ENCODE peak calls at places on chromosomes 7 and 10, in six cellular contexts. One of them, this sample, is unnamed.

GRCh38 chr10:7541137-7542087 is 125.4 kb downstream of the ITIH5 start:
- DNase-seq in HCT116: no peak
- DNase-seq in SK-N-SH: no peak
- DNase-seq in HepG2: peak; percentile 93
- DNase-seq in GM23338: peak; percentile 69
- DNase-seq in suprapubic skin: peak; percentile 77
- DNase-seq in this sample: peak; percentile 48

GRCh38 chr7:131826960-131827359 is 270.5 kb upstream of the PODXL start:
- DNase-seq in HepG2: no peak
- DNase-seq in SK-N-SH: no peak
- DNase-seq in HCT116: no peak
- DNase-seq in suprapubic skin: no peak
- DNase-seq in GM23338: peak; percentile 59
- DNase-seq in this sample: no peak

GRCh38 chr7:159272739-159273138 is 128.1 kb upstream of the VIPR2 start:
- DNase-seq in HCT116: no peak
- DNase-seq in GM23338: no peak
- DNase-seq in HepG2: no peak
- DNase-seq in SK-N-SH: no peak
- DNase-seq in suprapubic skin: no peak
- DNase-seq in this sample: no peak

GRCh38 chr10:101272229-101272868 is 43.1 kb upstream of the LBX1 start:
- DNase-seq in SK-N-SH: peak; percentile 83
- DNase-seq in suprapubic skin: no peak
- DNase-seq in HepG2: peak; percentile 48
- DNase-seq in GM23338: peak; percentile 90
- DNase-seq in HCT116: peak; percentile 69
- DNase-seq in this sample: peak; percentile 61

GRCh38 chr10:31896972-31897384 is 31.7 kb downstream of the ARHGAP12 start:
- DNase-seq in HCT116: peak; percentile 48
- DNase-seq in GM23338: no peak
- DNase-seq in SK-N-SH: no peak
- DNase-seq in suprapubic skin: no peak
- DNase-seq in HepG2: no peak
- DNase-seq in this sample: no peak

GRCh38 chr10:71265201-71265575 is 52.8 kb downstream of the UNC5B start:
- DNase-seq in HepG2: no peak
- DNase-seq in HCT116: no peak
- DNase-seq in GM23338: no peak
- DNase-seq in SK-N-SH: no peak
- DNase-seq in suprapubic skin: no peak
- DNase-seq in this sample: no peak

GRCh38 chr10:19847321-19847720 is 31.1 kb downstream of the PLXDC2 start:
- DNase-seq in HepG2: no peak
- DNase-seq in HCT116: no peak
- DNase-seq in SK-N-SH: no peak
- DNase-seq in suprapubic skin: no peak
- DNase-seq in GM23338: peak; percentile 21
- DNase-seq in this sample: no peak

GRCh38 chr10:119503821-119504220 is 38.7 kb downstream of the RGS10 start:
- DNase-seq in HepG2: no peak
- DNase-seq in HCT116: no peak
- DNase-seq in suprapubic skin: no peak
- DNase-seq in SK-N-SH: no peak
- DNase-seq in GM23338: no peak
- DNase-seq in this sample: no peak

GRCh38 chr7:66267249-66267648 is 62.1 kb downstream of the TPST1 start:
- DNase-seq in SK-N-SH: no peak
- DNase-seq in HCT116: no peak
- DNase-seq in HepG2: no peak
- DNase-seq in suprapubic skin: no peak
- DNase-seq in GM23338: no peak
- DNase-seq in this sample: no peak

GRCh38 chr10:51047857-51048256 is 26.4 kb upstream of the PRKG1 start:
- DNase-seq in GM23338: no peak
- DNase-seq in HCT116: no peak
- DNase-seq in SK-N-SH: no peak
- DNase-seq in suprapubic skin: no peak
- DNase-seq in HepG2: no peak
- DNase-seq in this sample: no peak
- TF ChIP-seq CTCF in GM23338: no peak
- TF ChIP-seq CTCF in HCT116: no peak
- TF ChIP-seq CTCF in SK-N-SH: peak; percentile 33
- TF ChIP-seq CTCF in suprapubic skin: no peak
- TF ChIP-seq CTCF in HepG2: no peak
- TF ChIP-seq CTCF in this sample: no peak

GRCh38 chr10:103504181-103504783 is 10.8 kb downstream of the NEURL1 start:
- DNase-seq in GM23338: no peak
- DNase-seq in SK-N-SH: peak; percentile 27
- DNase-seq in HCT116: peak; percentile 61
- DNase-seq in suprapubic skin: no peak
- DNase-seq in HepG2: peak; percentile 89
- DNase-seq in this sample: no peak
- TF ChIP-seq POLR2AphosphoS5 in GM23338: no peak
- TF ChIP-seq POLR2AphosphoS5 in SK-N-SH: peak; percentile 75
- TF ChIP-seq POLR2AphosphoS5 in HCT116: peak; percentile 29
- TF ChIP-seq POLR2AphosphoS5 in suprapubic skin: no peak
- TF ChIP-seq POLR2AphosphoS5 in HepG2: no peak
- TF ChIP-seq POLR2AphosphoS5 in this sample: peak; percentile 11

DNA sequence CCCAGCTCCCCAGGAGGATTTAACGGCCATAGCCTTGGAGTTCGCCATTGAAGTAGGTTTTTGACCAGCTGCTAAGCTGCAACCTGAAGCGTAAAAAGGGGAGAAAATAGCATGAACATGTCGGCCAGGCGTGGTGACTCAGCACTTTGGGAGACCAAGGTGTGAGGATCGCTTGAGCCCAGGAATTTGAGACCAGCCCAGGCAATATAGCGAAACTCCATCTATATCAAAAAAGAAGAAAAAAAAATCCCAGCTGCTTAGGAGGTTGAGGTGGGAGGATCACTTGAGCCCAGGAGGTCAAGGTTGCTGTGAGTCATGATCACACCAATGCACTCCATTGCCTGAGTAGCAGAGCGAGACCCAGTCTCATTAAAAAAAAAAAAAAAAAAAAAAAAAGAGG is 32.2 kb upstream of the MCU start:
- DNase-seq in GM23338: peak; percentile 31
- DNase-seq in HCT116: no peak
- DNase-seq in suprapubic skin: no peak
- DNase-seq in SK-N-SH: no peak
- DNase-seq in HepG2: peak; percentile 28
- DNase-seq in this sample: no peak
- H3K27ac ChIP-seq in GM23338: no peak overlapping the region
- H3K27ac ChIP-seq in HCT116: no peak overlapping the region
- H3K27ac ChIP-seq in suprapubic skin: no peak overlapping the region
- H3K27ac ChIP-seq in SK-N-SH: no peak overlapping the region
- H3K27ac ChIP-seq in HepG2: no peak overlapping the region
- H3K27ac ChIP-seq in this sample: no peak overlapping the region

GRCh38 chr10:92552310-92552709 is 21.6 kb downstream of the IDE start:
- DNase-seq in HepG2: no peak
- DNase-seq in suprapubic skin: no peak
- DNase-seq in HCT116: no peak
- DNase-seq in GM23338: no peak
- DNase-seq in SK-N-SH: no peak
- DNase-seq in this sample: no peak
- TF ChIP-seq CTCF in HepG2: no peak
- TF ChIP-seq CTCF in suprapubic skin: no peak
- TF ChIP-seq CTCF in HCT116: peak; percentile 60
- TF ChIP-seq CTCF in GM23338: peak; percentile 31
- TF ChIP-seq CTCF in SK-N-SH: peak; percentile 38
- TF ChIP-seq CTCF in this sample: peak; percentile 5

GRCh38 chr7:115491744-115492380 is 538.7 kb downstream of the TFEC start:
- DNase-seq in suprapubic skin: no peak
- DNase-seq in GM23338: no peak
- DNase-seq in HCT116: no peak
- DNase-seq in HepG2: no peak
- DNase-seq in SK-N-SH: no peak
- DNase-seq in this sample: no peak
- TF ChIP-seq POLR2AphosphoS5 in suprapubic skin: no peak
- TF ChIP-seq POLR2AphosphoS5 in GM23338: no peak
- TF ChIP-seq POLR2AphosphoS5 in HCT116: no peak
- TF ChIP-seq POLR2AphosphoS5 in HepG2: no peak
- TF ChIP-seq POLR2AphosphoS5 in SK-N-SH: no peak
- TF ChIP-seq POLR2AphosphoS5 in this sample: no peak

DNA sequence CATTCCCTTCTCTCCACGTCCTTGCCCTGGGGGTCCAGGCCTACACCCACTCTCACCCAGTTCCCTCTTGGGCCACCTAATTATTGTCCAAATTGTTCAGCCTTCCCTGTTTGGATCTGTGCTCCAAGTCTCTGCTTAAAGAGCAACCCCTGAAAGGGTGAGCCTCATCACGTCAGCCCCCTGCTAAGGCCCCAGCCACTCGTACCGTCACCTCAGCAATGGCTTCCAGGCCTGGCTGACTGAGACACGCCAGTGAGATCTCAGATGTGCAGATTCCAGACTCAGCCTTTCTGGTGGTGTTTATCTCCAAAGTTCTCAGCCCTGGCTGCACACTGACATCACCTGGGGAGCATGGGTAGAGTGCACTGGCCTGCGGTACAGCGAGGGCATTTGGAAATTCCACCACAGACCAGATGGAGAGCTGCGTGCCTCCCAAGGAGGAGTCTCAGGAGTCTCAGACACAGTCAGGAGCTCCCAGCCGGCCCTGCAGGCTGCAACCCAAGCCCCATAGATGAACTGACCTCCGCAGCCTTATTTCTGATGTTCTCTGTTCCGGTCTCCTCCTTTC is 87.5 kb downstream of the PRKAG2 start:
- DNase-seq in suprapubic skin: no peak
- DNase-seq in HCT116: no peak
- DNase-seq in GM23338: no peak
- DNase-seq in HepG2: no peak
- DNase-seq in SK-N-SH: no peak
- DNase-seq in this sample: no peak
- H3K27ac ChIP-seq in suprapubic skin: no peak overlapping the region
- H3K27ac ChIP-seq in HCT116: no peak overlapping the region
- H3K27ac ChIP-seq in GM23338: no peak overlapping the region
- H3K27ac ChIP-seq in HepG2: no peak overlapping the region
- H3K27ac ChIP-seq in SK-N-SH: no peak overlapping the region
- H3K27ac ChIP-seq in this sample: no peak overlapping the region

DNA sequence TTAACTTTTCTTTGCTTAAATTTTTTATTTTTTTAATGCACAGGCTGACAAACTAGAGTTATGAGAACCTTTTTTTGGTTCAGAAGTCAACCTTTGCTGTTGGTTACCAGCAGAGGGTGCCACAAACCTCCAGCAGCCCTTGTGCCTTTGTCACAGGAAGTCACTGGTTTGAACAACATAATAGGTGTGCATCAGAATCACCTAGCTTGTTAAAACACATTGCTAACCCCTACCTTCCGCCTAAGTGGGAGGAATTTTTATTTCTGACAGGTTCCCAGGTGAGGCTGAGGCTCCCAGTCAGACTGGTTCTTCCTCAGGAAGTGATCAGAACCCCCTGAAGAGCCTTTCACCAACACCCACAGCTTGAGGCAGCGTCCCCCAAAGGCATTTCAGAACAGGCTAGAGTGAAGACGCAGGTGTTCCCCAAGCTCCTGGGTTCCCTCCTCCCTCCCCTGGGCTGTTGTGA is 22.6 kb upstream of the VDAC2 start:
- DNase-seq in HepG2: peak; percentile 69
- DNase-seq in HCT116: peak; percentile 52
- DNase-seq in GM23338: peak; percentile 87
- DNase-seq in SK-N-SH: peak; percentile 63
- DNase-seq in suprapubic skin: peak; percentile 76
- DNase-seq in this sample: peak; percentile 68
- TF ChIP-seq CTCF in HepG2: peak; percentile 78
- TF ChIP-seq CTCF in HCT116: peak; percentile 86
- TF ChIP-seq CTCF in GM23338: peak; percentile 87
- TF ChIP-seq CTCF in SK-N-SH: peak; percentile 75
- TF ChIP-seq CTCF in suprapubic skin: peak; percentile 59
- TF ChIP-seq CTCF in this sample: peak; percentile 76

DNA sequence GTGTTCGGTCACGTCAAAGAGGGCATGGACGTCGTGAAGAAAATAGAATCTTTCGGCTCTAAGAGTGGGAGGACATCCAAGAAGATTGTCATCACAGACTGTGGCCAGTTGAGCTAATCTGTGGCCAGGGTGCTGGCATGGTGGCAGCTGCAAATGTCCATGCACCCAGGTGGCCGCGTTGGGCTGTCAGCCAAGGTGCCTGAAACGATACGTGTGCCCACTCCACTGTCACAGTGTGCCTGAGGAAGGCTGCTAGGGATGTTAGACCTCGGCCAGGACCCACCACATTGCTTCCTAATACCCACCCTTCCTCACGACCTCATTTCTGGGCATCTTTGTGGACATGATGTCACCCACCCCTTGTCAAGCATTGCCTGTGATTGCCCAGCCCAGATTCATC is 6.5 kb downstream of the PPIF start:
- DNase-seq in SK-N-SH: no peak
- DNase-seq in HCT116: no peak
- DNase-seq in suprapubic skin: peak; percentile 55
- DNase-seq in GM23338: no peak
- DNase-seq in HepG2: no peak
- DNase-seq in this sample: no peak
- TF ChIP-seq POLR2AphosphoS5 in SK-N-SH: no peak
- TF ChIP-seq POLR2AphosphoS5 in HCT116: no peak
- TF ChIP-seq POLR2AphosphoS5 in suprapubic skin: no peak
- TF ChIP-seq POLR2AphosphoS5 in GM23338: no peak
- TF ChIP-seq POLR2AphosphoS5 in HepG2: no peak
- TF ChIP-seq POLR2AphosphoS5 in this sample: no peak